ENCODE peak calls at places on chromosomes 13 and 19, in eight cellular contexts. G is astrocyte; O is body of pancreas; K is CD4-positive, CD25-positive, alpha-beta regulatory T cell; D is right cardiac atrium; Y is ascending aorta; W is CD8-positive, alpha-beta T cell; R is left ventricle myocardium inferior. S is an unnamed sample. For H3K4me1, the result is how much of the 10 kb centered on the place peaks cover.

GRCh38 chr13:29935309-29935981 is 85.0 kb upstream of the UBL3 start:
- DNase-seq in G (no peak), O (no peak), K (peak), D (peak), Y (no peak), W (peak), R (no peak), S (no peak)

GRCh38 chr19:2532252-2533071 is 56.5 kb downstream of the GADD45B start:
- DNase-seq in G (peak), O (no peak), K (no peak), D (no peak), Y (no peak), W (no peak), R (no peak), S (no peak)

GRCh38 chr19:50315773-50316448 is 13.3 kb downstream of the KCNC3 start:
- DNase-seq in G (no peak), O (no peak), K (no peak), D (no peak), Y (no peak), W (no peak), R (no peak), S (no peak)

GRCh38 chr13:113182046-113182445 is 23.6 kb downstream of the PROZ start:
- DNase-seq in G (peak), O (no peak), K (no peak), D (no peak), Y (no peak), W (no peak), R (no peak), S (no peak)

GRCh38 chr13:80928241-80928640 is 587.3 kb upstream of the SPRY2 start:
- DNase-seq in G (no peak), O (no peak), K (no peak), D (no peak), Y (no peak), W (no peak), R (no peak), S (no peak)

GRCh38 chr19:56110515-56111448 is 10.3 kb downstream of the ZNF787 start:
- DNase-seq in G (no peak), O (peak), K (no peak), D (peak), Y (no peak), W (no peak), R (peak), S (peak)

GRCh38 chr13:97945792-97946419 is 7.6 kb upstream of the IPO5 start:
- DNase-seq in G (peak), O (no peak), K (no peak), D (no peak), Y (no peak), W (no peak), R (no peak), S (no peak)

GRCh38 chr19:33245948-33246728 is 20.5 kb upstream of the SLC7A10 start:
- DNase-seq in G (no peak), O (no peak), K (no peak), D (peak), Y (no peak), W (no peak), R (peak), S (peak)

GRCh38 chr13:33649212-33649917 is 168.6 kb upstream of the RFC3 start:
- DNase-seq in G (no peak), O (no peak), K (no peak), D (no peak), Y (no peak), W (no peak), R (no peak), S (no peak)

GRCh38 chr13:113726961-113727411 is 32.0 kb upstream of the TMEM255B start:
- DNase-seq in G (peak), O (peak), K (no peak), D (peak), Y (no peak), W (no peak), R (no peak), S (no peak)

GRCh38 chr19:58330458-58330857 is 3.7 kb downstream of the ZSCAN22 start:
- DNase-seq in G (peak), O (no peak), K (no peak), D (no peak), Y (no peak), W (no peak), R (no peak), S (no peak)

GRCh38 chr19:33241530-33242101 is 16.0 kb upstream of the SLC7A10 start:
- DNase-seq in G (no peak), O (peak), K (no peak), D (peak), Y (no peak), W (no peak), R (no peak), S (no peak)

GRCh38 chr19:48271531-48272151 is 1.8 kb downstream of the ZNF114 start:
- DNase-seq in G (peak), O (peak), K (no peak), D (peak), Y (peak), W (no peak), R (peak), S (peak)

GRCh38 chr13:45615501-45616101 is at the start of gene ERICH6B:
- DNase-seq in G (no peak), O (peak), K (no peak), D (peak), Y (no peak), W (no peak), R (peak), S (no peak)

GRCh38 chr13:50678464-50679162 is 164.9 kb downstream of the DLEU7 start:
- DNase-seq in G (peak), O (no peak), K (no peak), D (no peak), Y (no peak), W (no peak), R (no peak), S (no peak)

GRCh38 chr19:18419195-18419698 is at the start of gene SSBP4:
- DNase-seq in G (peak), O (peak), K (peak), D (peak), Y (peak), W (peak), R (peak), S (peak)

GRCh38 chr13:93708323-93709075 is 481.9 kb downstream of the GPC6 start:
- DNase-seq in G (no peak), O (no peak), K (no peak), D (no peak), Y (no peak), W (no peak), R (no peak), S (no peak)

GRCh38 chr19:53652476-53652875 is 20.7 kb downstream of the DPRX start:
- DNase-seq in G (no peak), O (no peak), K (no peak), D (no peak), Y (no peak), W (no peak), R (no peak), S (no peak)
- H3K27ac ChIP-seq in G (no peak), O (no peak), K (no peak), D (no peak), Y (no peak), W (no peak), R (no peak), S (no peak)

GRCh38 chr13:20721058-20721453 is 17.6 kb downstream of the IL17D start:
- DNase-seq in G (no peak), O (no peak), K (no peak), D (no peak), Y (no peak), W (no peak), R (no peak), S (no peak)
- H3K4me3 ChIP-seq in G (no peak), O (no peak), K (no peak), D (no peak), Y (peak), W (no peak), R (peak), S (no peak)

DNA sequence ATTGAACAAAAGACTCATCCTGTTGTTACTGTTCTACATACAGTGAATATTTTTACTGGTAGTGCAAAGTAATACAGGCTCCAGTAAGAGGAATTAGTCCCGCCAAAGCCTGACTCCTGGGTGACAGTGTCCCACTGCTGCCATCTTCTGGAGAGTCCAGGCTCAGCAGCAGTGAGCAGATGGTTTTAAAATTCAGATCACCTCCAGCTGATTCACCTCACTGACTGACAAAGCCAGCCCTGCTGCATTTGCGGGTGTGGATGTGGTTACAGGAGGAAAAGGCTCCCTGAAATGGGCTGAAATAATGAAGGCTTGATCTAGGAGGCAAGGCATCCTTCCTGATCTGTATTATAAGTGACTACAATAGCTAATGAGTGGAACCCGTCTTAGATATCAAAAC is 18.3 kb downstream of the PABPC3 start:
- DNase-seq in G (peak), O (peak), K (peak), D (peak), Y (peak), W (peak), R (peak), S (peak)
- H3K4me1 ChIP-seq in G (under half), O (under half), K (under half), D (under half), Y (under half), W (under half), R (under half), S (under half)

GRCh38 chr13:72386138-72386684 is 341.2 kb downstream of the MZT1 start:
- DNase-seq in G (no peak), O (no peak), K (no peak), D (no peak), Y (no peak), W (no peak), R (no peak), S (no peak)
- H3K27ac ChIP-seq in G (no peak), O (no peak), K (no peak), D (no peak), Y (no peak), W (no peak), R (no peak), S (no peak)

GRCh38 chr19:46634656-46635218 is 1.3 kb downstream of the GNG8 start:
- DNase-seq in G (no peak), O (no peak), K (no peak), D (no peak), Y (no peak), W (no peak), R (no peak), S (no peak)
- H3K4me3 ChIP-seq in G (no peak), O (no peak), K (no peak), D (peak), Y (peak), W (peak), R (peak), S (peak)

GRCh38 chr13:40644838-40645620 is 21.4 kb downstream of the FOXO1 start:
- DNase-seq in G (no peak), O (no peak), K (no peak), D (no peak), Y (no peak), W (no peak), R (no peak), S (no peak)
- H3K4me1 ChIP-seq in G (under half), O (under half), K (half or more), D (under half), Y (under half), W (half or more), R (half or more), S (under half)